ENCODE peak calls at places on chromosomes 11 and 22, in six cellular contexts. Q is stomach, K is IMR-90, X is adrenal gland, C is GM12891, S is right lobe of liver. E is an unnamed sample.

GRCh38 chr11:9862981-9863380 is 199.1 kb downstream of the SWAP70 start:
- DNase-seq in Q (no peak), K (no peak), X (no peak), C (no peak), S (no peak), E (no peak)

GRCh38 chr11:32090774-32091370 is at the start of gene RCN1:
- DNase-seq in Q (peak; percentile 46), K (peak; percentile 86), X (peak; percentile 55), C (peak; percentile 54), S (peak; percentile 65), E (peak; percentile 70)

GRCh38 chr22:37843746-37844089 is 416 bp downstream of the ANKRD54 start:
- DNase-seq in Q (no peak), K (peak; percentile 32), X (peak; percentile 53), C (peak; percentile 51), S (no peak), E (no peak)

GRCh38 chr11:132856032-132856431 is 676.3 kb downstream of the OPCML start:
- DNase-seq in Q (no peak), K (no peak), X (no peak), C (no peak), S (no peak), E (no peak)

GRCh38 chr11:110148775-110149744 is 55.9 kb downstream of the ZC3H12C start:
- DNase-seq in Q (no peak), K (peak; percentile 92), X (no peak), C (no peak), S (no peak), E (no peak)

GRCh38 chr11:14519692-14520085 is 497 bp downstream of the PSMA1 start:
- DNase-seq in Q (no peak), K (peak; percentile 41), X (peak; percentile 21), C (no peak), S (no peak), E (no peak)

GRCh38 chr11:16157327-16157726 is 199.0 kb downstream of the SOX6 start:
- DNase-seq in Q (no peak), K (no peak), X (no peak), C (no peak), S (no peak), E (no peak)

GRCh38 chr11:7635137-7635536 is 38.2 kb downstream of the CYB5R2 start:
- DNase-seq in Q (peak; percentile 44), K (no peak), X (no peak), C (no peak), S (peak; percentile 70), E (no peak)

GRCh38 chr11:12043221-12043620 is 34.8 kb upstream of the DKK3 start:
- DNase-seq in Q (no peak), K (no peak), X (no peak), C (no peak), S (no peak), E (no peak)

GRCh38 chr11:44870142-44870541 is 80.5 kb downstream of the TP53I11 start:
- DNase-seq in Q (no peak), K (no peak), X (no peak), C (no peak), S (no peak), E (no peak)

GRCh38 chr11:132248585-132248984 is 878.2 kb downstream of the NTM start:
- DNase-seq in Q (no peak), K (no peak), X (no peak), C (no peak), S (no peak), E (no peak)

GRCh38 chr11:111426615-111427014 is 47.5 kb upstream of the POU2AF1 start:
- DNase-seq in Q (no peak), K (no peak), X (no peak), C (no peak), S (no peak), E (no peak)

GRCh38 chr11:845872-846271 is 3.2 kb downstream of the TSPAN4 start:
- DNase-seq in Q (no peak), K (no peak), X (no peak), C (no peak), S (no peak), E (no peak)

GRCh38 chr11:83425137-83425466 is 138.9 kb upstream of the CCDC90B start:
- DNase-seq in Q (no peak), K (no peak), X (no peak), C (no peak), S (no peak), E (no peak)

GRCh38 chr11:46655631-46656030 is 38.3 kb downstream of the ATG13 start:
- DNase-seq in Q (no peak), K (no peak), X (no peak), C (no peak), S (no peak), E (no peak)

GRCh38 chr22:43876866-43877509 is 14.7 kb upstream of the SULT4A1 start:
- DNase-seq in Q (no peak), K (no peak), X (no peak), C (no peak), S (no peak), E (no peak)

GRCh38 chr22:38455530-38456271 is 702 bp upstream of the KCNJ4 start:
- DNase-seq in Q (no peak), K (peak; percentile 26), X (no peak), C (no peak), S (no peak), E (no peak)

GRCh38 chr22:44352378-44353062 is 39.8 kb upstream of the SHISAL1 start:
- DNase-seq in Q (no peak), K (no peak), X (no peak), C (no peak), S (no peak), E (no peak)

GRCh38 chr22:28711820-28712777 is 29.5 kb downstream of the CHEK2 start:
- DNase-seq in Q (no peak), K (peak; percentile 97), X (peak; percentile 51), C (no peak), S (no peak), E (no peak)

GRCh38 chr22:40911772-40912171 is 39.4 kb upstream of the RBX1 start:
- DNase-seq in Q (no peak), K (peak; percentile 50), X (no peak), C (no peak), S (no peak), E (no peak)

GRCh38 chr11:130156108-130157022 is 3.2 kb upstream of the ST14 start:
- DNase-seq in Q (no peak), K (no peak), X (peak; percentile 45), C (no peak), S (no peak), E (no peak)

GRCh38 chr22:35894937-35895708 is 133.5 kb downstream of the RBFOX2 start:
- DNase-seq in Q (no peak), K (peak; percentile 79), X (peak; percentile 59), C (no peak), S (no peak), E (no peak)

GRCh38 chr11:106585061-106585460 is 433.2 kb downstream of the GUCY1A2 start:
- DNase-seq in Q (no peak), K (peak; percentile 51), X (no peak), C (no peak), S (no peak), E (no peak)

GRCh38 chr11:106581399-106581798 is 436.9 kb downstream of the GUCY1A2 start:
- DNase-seq in Q (peak; percentile 58), K (no peak), X (no peak), C (no peak), S (no peak), E (no peak)
- TF ChIP-seq POLR2A in Q (no peak), K (no peak), X (no peak), C (no peak), S (no peak), E (no peak)

DNA sequence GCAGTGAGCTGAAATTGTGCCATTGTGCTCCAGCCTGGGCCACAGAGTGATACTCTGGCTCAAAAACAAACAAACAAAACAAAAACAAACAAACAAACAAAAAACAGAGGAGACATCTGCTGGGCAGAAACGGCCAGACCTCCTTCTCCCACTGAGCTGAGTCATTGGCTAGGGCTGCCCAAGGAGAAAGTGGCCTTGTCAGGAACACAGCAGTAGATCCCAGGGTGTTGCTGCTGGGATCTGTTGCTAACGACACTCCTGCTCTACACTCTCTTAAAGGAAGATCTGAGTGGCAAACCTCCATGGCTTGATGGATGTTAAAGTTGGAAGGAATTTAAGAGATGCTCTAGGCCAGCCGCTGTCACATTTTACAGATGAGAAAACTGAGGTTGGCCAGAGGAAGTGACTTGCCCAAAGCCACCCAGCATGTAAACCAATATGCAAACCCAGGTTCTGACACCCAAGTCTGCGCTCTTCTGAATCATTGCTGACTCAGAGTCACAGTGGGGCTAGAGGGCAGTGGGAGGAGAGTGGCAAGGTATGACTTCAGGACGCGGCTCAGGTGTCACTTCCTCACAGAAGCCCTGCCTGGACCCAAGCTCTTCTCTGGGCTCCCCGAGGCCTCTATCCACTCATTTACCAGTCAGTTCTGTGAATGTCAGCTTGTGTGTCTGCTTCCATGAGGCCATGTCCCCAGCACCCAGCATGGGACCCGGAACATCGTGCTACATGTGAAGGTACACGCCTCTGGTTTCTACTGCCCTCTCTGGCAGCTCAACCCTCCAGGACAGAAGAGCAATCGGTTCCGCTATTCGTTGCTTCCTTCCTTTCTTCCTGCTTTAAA is 11.3 kb upstream of the GDPD5 start:
- DNase-seq in Q (no peak), K (peak; percentile 41), X (no peak), C (peak; percentile 68), S (no peak), E (peak; percentile 66)
- TF ChIP-seq POLR2A in Q (no peak), K (no peak), X (no peak), C (peak; percentile 58), S (no peak), E (peak; percentile 19)

GRCh38 chr11:79439893-79440450 is 858 bp downstream of the TENM4 start:
- DNase-seq in Q (no peak), K (no peak), X (peak; percentile 33), C (no peak), S (peak; percentile 51), E (no peak)

GRCh38 chr11:79438631-79439429 is 2.0 kb downstream of the TENM4 start:
- DNase-seq in Q (no peak), K (peak; percentile 42), X (peak; percentile 25), C (no peak), S (no peak), E (no peak)

GRCh38 chr11:79439430-79439892 is 1.4 kb downstream of the TENM4 start:
- DNase-seq in Q (no peak), K (peak; percentile 59), X (peak; percentile 21), C (no peak), S (no peak), E (no peak)

GRCh38 chr11:79441159-79441875 is 487 bp upstream of the TENM4 start:
- DNase-seq in Q (no peak), K (peak; percentile 58), X (no peak), C (no peak), S (no peak), E (no peak)

DNA sequence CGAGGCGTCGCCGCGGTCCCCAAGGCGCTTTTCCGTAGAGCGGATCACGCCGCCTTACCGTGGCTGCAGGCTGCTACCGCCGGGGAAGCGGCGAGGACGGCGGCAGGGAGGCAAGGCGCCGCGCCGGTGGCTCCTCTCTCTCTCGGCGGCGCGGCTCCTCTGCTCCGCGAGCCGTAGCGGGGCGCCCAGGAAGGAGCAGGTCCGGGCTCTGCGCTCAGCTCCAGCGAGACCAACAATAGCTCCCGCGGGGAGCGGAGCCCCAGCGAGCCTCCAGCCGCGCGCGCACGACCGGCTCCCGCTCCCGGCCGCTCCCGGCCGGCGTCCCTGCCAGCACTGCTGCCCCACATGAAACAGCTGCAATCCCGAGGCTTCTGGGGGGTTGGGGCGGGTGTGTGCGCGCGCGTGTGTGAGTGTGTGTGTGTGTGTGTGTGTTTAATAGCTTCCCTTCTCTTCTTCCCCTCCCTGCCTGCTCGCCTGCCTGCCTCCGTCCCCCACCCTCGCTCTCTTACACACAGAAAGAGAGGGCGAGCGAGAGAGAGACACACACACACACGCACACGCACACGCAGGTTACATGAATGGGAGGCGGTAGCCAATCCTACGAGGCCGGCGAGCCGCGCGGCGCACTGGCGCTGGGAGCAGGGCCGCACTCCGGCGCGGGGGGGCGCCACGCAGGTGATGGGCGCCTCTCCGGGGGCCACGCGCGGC is at the start of gene TENM4:
- DNase-seq in Q (peak; percentile 56), K (peak; percentile 92), X (peak; percentile 89), C (no peak), S (peak; percentile 57), E (no peak)
- TF ChIP-seq POLR2A in Q (no peak), K (peak; percentile 58), X (peak; percentile 85), C (no peak), S (no peak), E (no peak)

GRCh38 chr11:107646783-107647182 is 55.8 kb downstream of the ELMOD1 start:
- DNase-seq in Q (no peak), K (no peak), X (no peak), C (no peak), S (no peak), E (no peak)
- TF ChIP-seq POLR2A in Q (no peak), K (no peak), X (no peak), C (no peak), S (no peak), E (no peak)

E was measured in erythroblast.